ENCODE peak calls at places on chromosomes 6 and 20, in eight cellular contexts. S is CD8-positive, alpha-beta memory T cell; A is cardiac muscle cell; H is lung; I is choroid plexus epithelial cell; Q is GM12865; E is lower lobe of right lung; R is endothelial cell of umbilical vein. M is an unnamed sample.

GRCh38 chr6:139448998-139449610 is 74.7 kb upstream of the CITED2 start:
- DNase-seq in S (no peak), A (no peak), H (no peak), I (no peak), Q (no peak), E (no peak), R (no peak), M (no peak)

GRCh38 chr6:158869010-158869603 is 49.9 kb upstream of the EZR start:
- DNase-seq in S (no peak), A (no peak), H (no peak), I (peak; percentile 66), Q (no peak), E (no peak), R (no peak), M (no peak)

GRCh38 chr6:766625-767024 is 73.7 kb upstream of the EXOC2 start:
- DNase-seq in S (no peak), A (no peak), H (no peak), I (no peak), Q (peak; percentile 53), E (no peak), R (no peak), M (no peak)

GRCh38 chr6:1851681-1852456 is 242.2 kb downstream of the FOXC1 start:
- DNase-seq in S (no peak), A (no peak), H (no peak), I (no peak), Q (no peak), E (no peak), R (no peak), M (no peak)

GRCh38 chr6:142803495-142804049 is 141.4 kb downstream of the HIVEP2 start:
- DNase-seq in S (no peak), A (no peak), H (no peak), I (no peak), Q (no peak), E (no peak), R (no peak), M (no peak)

GRCh38 chr6:130447374-130447773 is 81.6 kb downstream of the TMEM200A start:
- DNase-seq in S (no peak), A (no peak), H (no peak), I (no peak), Q (no peak), E (no peak), R (peak; percentile 21), M (no peak)

GRCh38 chr6:143060806-143061596 is at the start of gene AIG1:
- DNase-seq in S (peak; percentile 77), A (no peak), H (peak; percentile 75), I (no peak), Q (no peak), E (no peak), R (peak; percentile 63), M (no peak)

GRCh38 chr6:33589723-33590530 is 9.9 kb upstream of the BAK1 start:
- DNase-seq in S (no peak), A (peak; percentile 69), H (peak; percentile 83), I (peak; percentile 74), Q (peak; percentile 73), E (peak; percentile 78), R (peak; percentile 82), M (peak; percentile 61)

GRCh38 chr20:48684501-48685041 is 143.2 kb downstream of the PREX1 start:
- DNase-seq in S (no peak), A (no peak), H (no peak), I (no peak), Q (no peak), E (peak; percentile 38), R (peak; percentile 26), M (no peak)

GRCh38 chr20:24357169-24357568 is 112.3 kb upstream of the SYNDIG1 start:
- DNase-seq in S (no peak), A (no peak), H (no peak), I (peak; percentile 21), Q (no peak), E (no peak), R (no peak), M (no peak)

GRCh38 chr6:31118178-31118577 is 2.1 kb downstream of the CDSN start:
- DNase-seq in S (no peak), A (no peak), H (no peak), I (no peak), Q (no peak), E (no peak), R (no peak), M (no peak)

GRCh38 chr6:498795-499231 is 107.3 kb downstream of the IRF4 start:
- DNase-seq in S (peak; percentile 60), A (peak; percentile 3), H (no peak), I (peak; percentile 75), Q (peak; percentile 88), E (no peak), R (no peak), M (no peak)

GRCh38 chr6:106165885-106166485 is 79.8 kb downstream of the PRDM1 start:
- DNase-seq in S (no peak), A (no peak), H (no peak), I (peak; percentile 82), Q (peak; percentile 85), E (no peak), R (no peak), M (no peak)

GRCh38 chr6:106169517-106169916 is 83.4 kb downstream of the PRDM1 start:
- DNase-seq in S (no peak), A (no peak), H (no peak), I (no peak), Q (no peak), E (no peak), R (no peak), M (no peak)

GRCh38 chr6:106167105-106167814 is 81.1 kb downstream of the PRDM1 start:
- DNase-seq in S (no peak), A (no peak), H (no peak), I (no peak), Q (peak; percentile 96), E (no peak), R (no peak), M (no peak)

GRCh38 chr6:106170030-106170791 is 84.1 kb downstream of the PRDM1 start:
- DNase-seq in S (no peak), A (no peak), H (no peak), I (no peak), Q (no peak), E (no peak), R (no peak), M (no peak)

DNA sequence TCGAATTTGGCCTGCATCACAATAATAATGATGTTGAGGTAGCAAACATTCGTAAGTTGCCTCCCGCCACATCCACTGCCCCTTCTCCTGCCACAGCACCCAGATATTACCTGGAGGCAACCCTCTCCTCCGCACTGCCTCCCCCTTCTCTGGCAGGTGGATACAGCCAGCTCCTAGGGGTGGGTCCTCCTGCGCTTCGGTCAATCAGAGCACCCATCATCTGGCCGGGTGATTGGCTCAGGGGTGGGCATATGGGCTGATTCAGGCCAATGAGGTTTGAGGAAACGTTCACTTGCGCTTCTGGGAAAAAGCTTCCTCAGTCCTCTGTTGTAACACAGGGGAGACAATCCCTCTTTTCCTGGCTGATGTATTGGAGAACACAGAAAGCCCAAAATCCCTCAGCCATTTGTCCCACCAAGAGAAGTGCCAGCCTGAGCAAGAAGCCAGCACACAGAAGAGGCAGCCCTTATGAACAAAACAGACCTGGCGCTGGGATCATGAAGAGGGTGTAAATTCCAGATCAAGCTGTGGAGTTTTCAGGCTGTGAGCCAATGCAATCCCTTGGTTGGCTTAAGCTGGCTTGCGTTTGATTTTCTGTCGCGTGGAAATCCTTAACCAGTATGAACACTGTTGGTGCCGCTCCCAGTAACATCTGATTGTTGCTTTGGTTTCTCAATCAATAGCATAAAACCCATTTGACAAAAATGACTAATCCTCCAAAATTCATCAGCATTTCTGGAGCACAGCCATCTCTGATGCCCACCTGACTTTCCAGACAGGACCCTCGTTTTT is 82.2 kb downstream of the PRDM1 start:
- DNase-seq in S (no peak), A (no peak), H (no peak), I (no peak), Q (no peak), E (no peak), R (no peak), M (no peak)
- H3K4me3 ChIP-seq in S (no peak overlapping the region), A (no peak overlapping the region), H (no peak overlapping the region), I (no peak overlapping the region), Q (no peak overlapping the region), E (no peak overlapping the region), R (no peak overlapping the region), M (no peak overlapping the region)

GRCh38 chr20:41365785-41366545 is 653 bp downstream of the EMILIN3 start:
- DNase-seq in S (no peak), A (peak; percentile 9), H (no peak), I (no peak), Q (no peak), E (no peak), R (no peak), M (peak; percentile 36)
- H3K4me3 ChIP-seq in S (no peak overlapping the region), A (peak overlapping the region; percentile 13), H (no peak overlapping the region), I (no peak overlapping the region), Q (no peak overlapping the region), E (peak overlapping the region; percentile 27), R (no peak overlapping the region), M (peak overlapping the region; percentile 46)

DNA sequence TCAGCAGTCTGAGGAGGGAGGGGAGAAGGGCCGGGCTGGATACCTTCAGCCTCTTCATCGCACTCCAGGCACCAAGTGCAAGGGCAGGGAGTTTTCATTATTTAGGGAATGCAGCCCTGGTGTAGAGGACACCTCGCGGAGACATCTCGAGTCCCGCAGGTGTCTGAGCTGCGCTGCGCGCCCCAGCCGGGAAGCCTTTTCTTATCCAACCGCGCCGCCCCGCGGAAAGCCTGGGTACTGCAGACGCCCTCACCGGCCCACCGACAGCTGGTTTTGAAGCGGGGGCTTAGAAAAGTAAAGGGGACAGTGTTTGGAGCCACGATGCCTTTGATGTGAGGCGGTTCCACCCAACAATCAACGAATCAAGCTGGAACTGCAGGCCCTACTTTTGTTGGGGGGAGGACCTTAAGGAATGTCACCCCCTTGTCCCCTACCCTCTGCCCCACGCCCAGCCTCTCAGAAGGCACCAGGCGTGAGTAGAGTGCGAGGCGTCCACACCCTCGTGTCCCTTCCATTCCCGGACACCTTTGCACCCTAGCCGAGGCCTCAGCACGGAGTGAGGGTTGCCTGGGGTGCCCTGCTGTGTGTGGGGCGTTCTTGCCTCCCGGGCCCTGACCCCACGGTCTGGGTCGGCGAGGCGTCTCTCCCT is 8.6 kb downstream of the NKX2-2 start:
- DNase-seq in S (peak; percentile 76), A (peak; percentile 51), H (peak; percentile 72), I (peak; percentile 55), Q (peak; percentile 77), E (peak; percentile 85), R (peak; percentile 45), M (no peak)
- H3K4me3 ChIP-seq in S (no peak overlapping the region), A (peak overlapping the region; percentile 31), H (no peak overlapping the region), I (no peak overlapping the region), Q (peak overlapping the region; percentile 49), E (peak overlapping the region; percentile 47), R (no peak overlapping the region), M (peak overlapping the region; percentile 62)

GRCh38 chr20:2523919-2524434 is 12.4 kb upstream of the TMC2 start:
- DNase-seq in S (no peak), A (no peak), H (no peak), I (no peak), Q (no peak), E (no peak), R (no peak), M (no peak)
- H3K4me3 ChIP-seq in S (peak overlapping the region; percentile 84), A (peak overlapping the region; percentile 62), H (peak overlapping the region; percentile 68), I (peak overlapping the region; percentile 75), Q (peak overlapping the region; percentile 65), E (peak overlapping the region; percentile 84), R (peak overlapping the region; percentile 63), M (peak overlapping the region; percentile 62)

M was measured in HAP-1.